ENCODE peak calls at places on chromosome 14, in six cellular contexts. X is A549, G is SK-N-SH, V is ovary, I is tibial nerve, J is HepG2. Z is an unnamed sample.

GRCh38 chr14:103058209-103059055 is 1.1 kb upstream of the CDC42BPB start:
- DNase-seq in V (no peak), X (no peak), J (no peak), G (peak; percentile 65), I (no peak), Z (no peak)

GRCh38 chr14:68628605-68629310 is 164.1 kb downstream of the ZFP36L1 start:
- DNase-seq in V (no peak), J (peak; percentile 19), I (no peak), G (no peak), X (no peak), Z (peak; percentile 79)

GRCh38 chr14:23365353-23366162 is 586 bp upstream of the EFS start:
- DNase-seq in J (no peak), G (peak; percentile 81), I (no peak), X (no peak), V (peak; percentile 73), Z (peak; percentile 45)

GRCh38 chr14:42550282-42550681 is 943.6 kb downstream of the LRFN5 start:
- DNase-seq in X (no peak), J (no peak), I (no peak), G (no peak), V (no peak), Z (no peak)

GRCh38 chr14:54603362-54603761 is 36.4 kb downstream of the SAMD4A start:
- DNase-seq in J (no peak), X (no peak), G (no peak), I (no peak), V (no peak), Z (no peak)

GRCh38 chr14:35231207-35231755 is 60.9 kb upstream of the PSMA6 start:
- DNase-seq in G (no peak), X (no peak), J (no peak), I (no peak), V (no peak), Z (no peak)

GRCh38 chr14:98119739-98120138 is 1152.3 kb downstream of the BCL11B start:
- DNase-seq in V (no peak), J (no peak), I (no peak), G (no peak), X (no peak), Z (no peak)

GRCh38 chr14:24921903-24922302 is 128.0 kb downstream of the STXBP6 start:
- DNase-seq in J (no peak), V (no peak), G (no peak), I (no peak), X (no peak), Z (no peak)

GRCh38 chr14:102868956-102869531 is 53.4 kb upstream of the AMN start:
- DNase-seq in X (no peak), V (no peak), I (no peak), J (no peak), G (no peak), Z (no peak)

GRCh38 chr14:53881921-53882320 is 74.7 kb downstream of the BMP4 start:
- DNase-seq in X (no peak), V (no peak), G (no peak), J (no peak), I (no peak), Z (no peak)

GRCh38 chr14:31090872-31091764 is 64.9 kb upstream of the STRN3 start:
- DNase-seq in J (peak; percentile 97), X (peak; percentile 74), G (no peak), I (no peak), V (no peak), Z (no peak)

GRCh38 chr14:104334812-104335161 is 196.4 kb downstream of the KIF26A start:
- DNase-seq in V (peak; percentile 21), X (no peak), J (no peak), I (no peak), G (no peak), Z (peak; percentile 15)

GRCh38 chr14:103738706-103739451 is 23.3 kb downstream of the ZFYVE21 start:
- DNase-seq in G (no peak), I (peak; percentile 10), X (no peak), V (no peak), J (no peak), Z (no peak)

GRCh38 chr14:32015166-32015565 is 61.9 kb upstream of the ARHGAP5 start:
- DNase-seq in G (no peak), V (no peak), J (no peak), I (no peak), X (no peak), Z (no peak)

GRCh38 chr14:42855159-42855558 is 1248.5 kb downstream of the LRFN5 start:
- DNase-seq in V (no peak), X (no peak), J (no peak), I (no peak), G (no peak), Z (no peak)

GRCh38 chr14:106564058-106564643 is 1037.8 kb downstream of the TMEM121 start:
- DNase-seq in J (peak; percentile 43), G (peak; percentile 45), X (peak; percentile 41), I (no peak), V (no peak), Z (no peak)

GRCh38 chr14:55133416-55133815 is 4.4 kb downstream of the LGALS3 start:
- DNase-seq in V (no peak), I (no peak), G (peak; percentile 63), X (no peak), J (no peak), Z (no peak)

GRCh38 chr14:76113691-76114090 is 38.0 kb upstream of the GPATCH2L start:
- DNase-seq in J (no peak), G (no peak), I (no peak), V (no peak), X (no peak), Z (no peak)

GRCh38 chr14:39548358-39548757 is 116.1 kb upstream of the FBXO33 start:
- DNase-seq in V (no peak), J (no peak), G (no peak), X (no peak), I (no peak), Z (no peak)

GRCh38 chr14:51478241-51478640 is 173.5 kb upstream of the FRMD6 start:
- DNase-seq in G (no peak), X (no peak), J (no peak), V (no peak), I (no peak), Z (no peak)

GRCh38 chr14:21940887-21941855 is 267.6 kb upstream of the OR4E1 start:
- DNase-seq in G (peak; percentile 9), V (no peak), X (peak; percentile 56), I (no peak), J (peak; percentile 55), Z (no peak)

GRCh38 chr14:20223410-20223809 is at the start of gene OR11H6:
- DNase-seq in J (no peak), G (no peak), V (no peak), X (no peak), I (no peak), Z (no peak)

GRCh38 chr14:104510794-104511611 is 68.6 kb upstream of the C14orf180 start:
- DNase-seq in J (no peak), I (no peak), G (peak; percentile 71), V (no peak), X (no peak), Z (peak; percentile 90)

GRCh38 chr14:95310635-95311380 is 8.9 kb downstream of the CLMN start:
- DNase-seq in J (no peak), X (no peak), V (no peak), G (no peak), I (no peak), Z (no peak)

GRCh38 chr14:89251066-89251465 is 166.0 kb downstream of the FOXN3 start:
- DNase-seq in J (no peak), X (no peak), V (no peak), I (no peak), G (no peak), Z (no peak)

GRCh38 chr14:104863131-104863862 is 1.8 kb upstream of the CEP170B start:
- DNase-seq in X (no peak), V (no peak), I (no peak), J (no peak), G (no peak), Z (no peak)

DNA sequence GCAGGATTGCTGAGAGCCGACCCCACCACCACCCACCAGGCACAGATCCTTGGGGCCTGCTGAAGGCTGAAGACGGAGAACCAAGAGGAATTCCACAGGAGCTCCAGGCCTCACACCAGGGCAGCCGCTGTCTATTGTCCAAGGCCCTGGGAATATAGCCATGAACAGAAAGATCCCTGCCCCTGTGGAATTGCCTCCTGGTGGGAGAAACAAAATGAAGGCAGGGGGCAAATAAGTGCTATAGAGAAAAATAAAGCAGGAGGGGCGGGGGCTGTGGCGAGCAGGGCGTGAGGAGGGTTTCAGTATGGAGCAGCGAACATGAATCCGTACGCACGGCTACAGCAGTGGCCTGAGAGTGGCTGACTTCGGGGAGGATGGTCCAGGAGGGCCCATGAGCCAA is 96.1 kb downstream of the EML1 start:
- DNase-seq in J (no peak), G (no peak), X (no peak), I (no peak), V (no peak), Z (no peak)
- TF ChIP-seq EP300 in J (no peak), G (no peak), X (no peak), I (no peak), V (no peak), Z (no peak)

GRCh38 chr14:52575858-52576257 is 23.2 kb downstream of the GPR137C start:
- DNase-seq in G (no peak), X (no peak), I (no peak), V (no peak), J (no peak), Z (no peak)
- TF ChIP-seq EP300 in G (no peak), X (no peak), I (no peak), V (no peak), J (no peak), Z (no peak)

DNA sequence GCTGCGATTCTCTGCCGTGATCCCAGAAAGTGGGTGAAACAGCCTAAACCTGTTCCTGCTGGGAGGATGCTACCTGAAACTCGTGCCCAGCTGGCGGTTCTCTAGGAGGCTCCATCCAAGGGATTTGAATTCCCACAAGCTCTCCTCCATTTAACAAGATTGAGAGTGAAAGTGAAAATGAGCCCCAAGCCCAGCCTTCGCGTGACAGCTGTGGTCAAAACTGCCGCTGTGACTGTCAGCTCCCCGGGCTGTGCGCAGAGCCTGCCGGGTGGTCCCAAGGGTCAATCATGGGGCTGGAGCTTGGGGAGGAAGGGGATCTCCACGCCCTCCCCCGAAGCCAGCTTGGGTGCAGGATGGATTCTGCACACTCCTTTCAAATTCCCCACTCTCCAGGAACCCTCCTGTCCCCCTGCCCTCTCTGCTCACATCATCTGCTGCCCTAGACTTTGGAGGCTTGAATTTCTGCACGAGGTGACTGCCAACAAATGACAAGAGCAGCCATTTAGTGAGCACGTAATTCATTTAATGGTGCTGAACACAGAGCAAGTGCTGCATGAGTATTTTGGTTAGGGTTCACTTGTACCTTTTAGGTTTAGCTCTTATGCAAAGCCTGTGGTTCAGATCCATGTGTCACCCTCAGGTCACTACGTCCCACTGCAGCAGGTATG is 5.3 kb downstream of the ASB2 start:
- DNase-seq in I (no peak), V (no peak), X (no peak), J (no peak), G (no peak), Z (peak; percentile 50)
- TF ChIP-seq EP300 in I (no peak), V (no peak), X (no peak), J (no peak), G (no peak), Z (no peak)

DNA sequence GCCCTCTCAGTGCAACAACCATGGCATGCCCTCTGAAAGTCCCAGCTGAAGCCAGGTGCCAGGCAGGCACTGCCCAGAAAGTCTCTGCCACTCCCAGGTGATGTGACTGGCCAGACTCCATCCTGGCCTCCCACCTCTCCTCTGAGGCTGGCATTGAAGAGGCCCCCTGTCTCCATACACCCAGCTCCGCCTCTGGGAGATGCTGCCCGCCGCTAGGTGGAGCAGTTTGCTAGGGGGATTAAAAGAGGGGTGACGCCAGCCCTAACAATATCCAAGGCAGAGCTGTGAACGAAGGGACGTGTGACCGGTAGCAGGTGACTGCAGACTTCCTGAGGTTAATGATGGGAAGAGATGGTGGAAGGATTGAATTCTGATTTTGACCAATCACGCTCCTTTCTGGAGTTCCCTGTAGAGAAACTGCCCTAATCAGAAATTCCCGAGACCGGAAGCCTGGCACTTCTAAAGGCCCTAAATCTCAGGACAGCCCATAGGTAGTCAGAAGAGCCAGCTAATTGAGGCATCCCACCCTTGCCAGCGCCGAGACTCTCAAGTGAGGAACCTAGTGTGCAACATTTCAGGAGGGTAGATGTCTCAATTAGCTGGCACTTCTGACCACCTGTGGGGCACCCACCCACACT is 8.3 kb upstream of the PLEK2 start:
- DNase-seq in I (no peak), V (no peak), J (peak; percentile 32), G (no peak), X (no peak), Z (no peak)
- TF ChIP-seq EP300 in I (no peak), V (no peak), J (no peak), G (no peak), X (no peak), Z (no peak)